ENCODE peak calls at places on chromosomes 1 and 21, in seven cellular contexts. One of them, this sample, is unnamed.

GRCh38 chr1:4628992-4629391 is 25.4 kb upstream of the AJAP1 start:
- DNase-seq in cardiac muscle cell: no peak
- DNase-seq in neural crest cell: no peak
- DNase-seq in left ventricle myocardium inferior: no peak
- DNase-seq in AG04450: no peak
- DNase-seq in astrocyte of the cerebellum: no peak
- DNase-seq in coronary artery: no peak
- DNase-seq in this sample: no peak

GRCh38 chr21:28227881-28228623 is 764.6 kb downstream of the LTN1 start:
- DNase-seq in cardiac muscle cell: no peak
- DNase-seq in neural crest cell: no peak
- DNase-seq in left ventricle myocardium inferior: no peak
- DNase-seq in AG04450: no peak
- DNase-seq in astrocyte of the cerebellum: no peak
- DNase-seq in coronary artery: no peak
- DNase-seq in this sample: no peak

GRCh38 chr1:9420835-9421532 is 118.3 kb upstream of the SLC25A33 start:
- DNase-seq in cardiac muscle cell: no peak
- DNase-seq in neural crest cell: no peak
- DNase-seq in left ventricle myocardium inferior: no peak
- DNase-seq in AG04450: no peak
- DNase-seq in astrocyte of the cerebellum: no peak
- DNase-seq in coronary artery: no peak
- DNase-seq in this sample: no peak

GRCh38 chr1:193614817-193615216 is 428.4 kb upstream of the B3GALT2 start:
- DNase-seq in cardiac muscle cell: no peak
- DNase-seq in neural crest cell: no peak
- DNase-seq in left ventricle myocardium inferior: no peak
- DNase-seq in AG04450: peak
- DNase-seq in astrocyte of the cerebellum: no peak
- DNase-seq in coronary artery: no peak
- DNase-seq in this sample: no peak

GRCh38 chr1:81174811-81175476 is 625.8 kb upstream of the ADGRL2 start:
- DNase-seq in cardiac muscle cell: no peak
- DNase-seq in neural crest cell: no peak
- DNase-seq in left ventricle myocardium inferior: no peak
- DNase-seq in AG04450: no peak
- DNase-seq in astrocyte of the cerebellum: peak
- DNase-seq in coronary artery: no peak
- DNase-seq in this sample: no peak

GRCh38 chr1:2416403-2416802 is 4.0 kb upstream of the PEX10 start:
- DNase-seq in cardiac muscle cell: no peak
- DNase-seq in neural crest cell: no peak
- DNase-seq in left ventricle myocardium inferior: no peak
- DNase-seq in AG04450: no peak
- DNase-seq in astrocyte of the cerebellum: no peak
- DNase-seq in coronary artery: no peak
- DNase-seq in this sample: peak

GRCh38 chr21:43972850-43973633 is 39.1 kb upstream of the TRAPPC10 start:
- DNase-seq in cardiac muscle cell: no peak
- DNase-seq in neural crest cell: no peak
- DNase-seq in left ventricle myocardium inferior: no peak
- DNase-seq in AG04450: no peak
- DNase-seq in astrocyte of the cerebellum: no peak
- DNase-seq in coronary artery: no peak
- DNase-seq in this sample: no peak

GRCh38 chr1:203158967-203159665 is 16.5 kb downstream of the MYBPH start:
- DNase-seq in cardiac muscle cell: no peak
- DNase-seq in neural crest cell: no peak
- DNase-seq in left ventricle myocardium inferior: no peak
- DNase-seq in AG04450: no peak
- DNase-seq in astrocyte of the cerebellum: no peak
- DNase-seq in coronary artery: no peak
- DNase-seq in this sample: no peak

GRCh38 chr1:91683598-91683951 is 182.9 kb downstream of the CDC7 start:
- DNase-seq in cardiac muscle cell: no peak
- DNase-seq in neural crest cell: no peak
- DNase-seq in left ventricle myocardium inferior: peak
- DNase-seq in AG04450: no peak
- DNase-seq in astrocyte of the cerebellum: no peak
- DNase-seq in coronary artery: no peak
- DNase-seq in this sample: no peak

GRCh38 chr1:232438476-232438875 is 191.5 kb downstream of the SIPA1L2 start:
- DNase-seq in cardiac muscle cell: no peak
- DNase-seq in neural crest cell: no peak
- DNase-seq in left ventricle myocardium inferior: no peak
- DNase-seq in AG04450: no peak
- DNase-seq in astrocyte of the cerebellum: no peak
- DNase-seq in coronary artery: no peak
- DNase-seq in this sample: no peak

GRCh38 chr1:188023206-188023605 is 1194.5 kb downstream of the PLA2G4A start:
- DNase-seq in cardiac muscle cell: no peak
- DNase-seq in neural crest cell: no peak
- DNase-seq in left ventricle myocardium inferior: no peak
- DNase-seq in AG04450: peak
- DNase-seq in astrocyte of the cerebellum: no peak
- DNase-seq in coronary artery: no peak
- DNase-seq in this sample: no peak

GRCh38 chr1:153573351-153573750 is 7.7 kb upstream of the S100A2 start:
- DNase-seq in cardiac muscle cell: peak
- DNase-seq in neural crest cell: no peak
- DNase-seq in left ventricle myocardium inferior: no peak
- DNase-seq in AG04450: no peak
- DNase-seq in astrocyte of the cerebellum: no peak
- DNase-seq in coronary artery: no peak
- DNase-seq in this sample: no peak

GRCh38 chr1:183139281-183139942 is 46.7 kb upstream of the LAMC2 start:
- DNase-seq in cardiac muscle cell: no peak
- DNase-seq in neural crest cell: no peak
- DNase-seq in left ventricle myocardium inferior: no peak
- DNase-seq in AG04450: peak
- DNase-seq in astrocyte of the cerebellum: peak
- DNase-seq in coronary artery: no peak
- DNase-seq in this sample: no peak

GRCh38 chr1:220123889-220124288 is 30.0 kb downstream of the IARS2 start:
- DNase-seq in cardiac muscle cell: no peak
- DNase-seq in neural crest cell: peak
- DNase-seq in left ventricle myocardium inferior: no peak
- DNase-seq in AG04450: no peak
- DNase-seq in astrocyte of the cerebellum: no peak
- DNase-seq in coronary artery: no peak
- DNase-seq in this sample: no peak

GRCh38 chr1:190837888-190838287 is 360.2 kb upstream of the BRINP3 start:
- DNase-seq in cardiac muscle cell: peak
- DNase-seq in neural crest cell: no peak
- DNase-seq in left ventricle myocardium inferior: no peak
- DNase-seq in AG04450: no peak
- DNase-seq in astrocyte of the cerebellum: no peak
- DNase-seq in coronary artery: no peak
- DNase-seq in this sample: no peak

GRCh38 chr1:158146165-158146564 is 34.5 kb upstream of the CD1D start:
- DNase-seq in cardiac muscle cell: no peak
- DNase-seq in neural crest cell: no peak
- DNase-seq in left ventricle myocardium inferior: no peak
- DNase-seq in AG04450: no peak
- DNase-seq in astrocyte of the cerebellum: no peak
- DNase-seq in coronary artery: no peak
- DNase-seq in this sample: no peak

GRCh38 chr1:158147396-158148353 is 33.0 kb upstream of the CD1D start:
- DNase-seq in cardiac muscle cell: no peak
- DNase-seq in neural crest cell: no peak
- DNase-seq in left ventricle myocardium inferior: no peak
- DNase-seq in AG04450: no peak
- DNase-seq in astrocyte of the cerebellum: no peak
- DNase-seq in coronary artery: no peak
- DNase-seq in this sample: no peak

GRCh38 chr1:158148458-158148857 is 32.2 kb upstream of the CD1D start:
- DNase-seq in cardiac muscle cell: no peak
- DNase-seq in neural crest cell: no peak
- DNase-seq in left ventricle myocardium inferior: no peak
- DNase-seq in AG04450: no peak
- DNase-seq in astrocyte of the cerebellum: no peak
- DNase-seq in coronary artery: no peak
- DNase-seq in this sample: no peak

GRCh38 chr1:158145173-158145719 is 35.4 kb upstream of the CD1D start:
- DNase-seq in cardiac muscle cell: no peak
- DNase-seq in neural crest cell: no peak
- DNase-seq in left ventricle myocardium inferior: peak
- DNase-seq in AG04450: no peak
- DNase-seq in astrocyte of the cerebellum: peak
- DNase-seq in coronary artery: no peak
- DNase-seq in this sample: no peak

DNA sequence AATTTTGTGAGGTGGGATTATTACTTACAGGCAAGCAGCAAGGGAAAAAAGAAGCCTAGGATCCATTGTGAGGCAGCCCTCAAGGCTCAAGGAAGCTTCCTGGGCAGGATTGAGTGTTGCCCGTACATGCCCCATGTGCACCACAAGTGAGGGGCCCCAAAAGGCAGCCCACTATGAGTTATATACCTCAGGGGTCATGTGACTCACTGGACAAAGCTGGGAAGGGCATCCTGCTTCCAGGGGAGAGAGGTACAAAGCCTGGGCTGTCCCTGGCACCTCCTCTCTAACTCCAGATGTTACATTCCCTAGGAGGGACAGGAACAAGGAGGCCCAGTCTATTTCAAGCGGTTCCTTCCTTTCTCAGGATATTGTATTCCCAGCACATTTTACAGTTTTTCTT is 34.0 kb upstream of the CD1D start:
- DNase-seq in cardiac muscle cell: no peak
- DNase-seq in neural crest cell: no peak
- DNase-seq in left ventricle myocardium inferior: no peak
- DNase-seq in AG04450: no peak
- DNase-seq in astrocyte of the cerebellum: no peak
- DNase-seq in coronary artery: no peak
- DNase-seq in this sample: no peak
- TF ChIP-seq CTCF in cardiac muscle cell: no peak
- TF ChIP-seq CTCF in neural crest cell: no peak
- TF ChIP-seq CTCF in left ventricle myocardium inferior: no peak
- TF ChIP-seq CTCF in AG04450: no peak
- TF ChIP-seq CTCF in astrocyte of the cerebellum: no peak
- TF ChIP-seq CTCF in coronary artery: no peak
- TF ChIP-seq CTCF in this sample: no peak

GRCh38 chr1:209863766-209864485 is 36.2 kb downstream of the UTP25 start:
- DNase-seq in cardiac muscle cell: peak
- DNase-seq in neural crest cell: no peak
- DNase-seq in left ventricle myocardium inferior: no peak
- DNase-seq in AG04450: no peak
- DNase-seq in astrocyte of the cerebellum: no peak
- DNase-seq in coronary artery: no peak
- DNase-seq in this sample: no peak
- TF ChIP-seq CTCF in cardiac muscle cell: no peak
- TF ChIP-seq CTCF in neural crest cell: no peak
- TF ChIP-seq CTCF in left ventricle myocardium inferior: no peak
- TF ChIP-seq CTCF in AG04450: no peak
- TF ChIP-seq CTCF in astrocyte of the cerebellum: no peak
- TF ChIP-seq CTCF in coronary artery: no peak
- TF ChIP-seq CTCF in this sample: no peak

GRCh38 chr1:55334797-55335196 is 119.6 kb upstream of the USP24 start:
- DNase-seq in cardiac muscle cell: no peak
- DNase-seq in neural crest cell: no peak
- DNase-seq in left ventricle myocardium inferior: no peak
- DNase-seq in AG04450: no peak
- DNase-seq in astrocyte of the cerebellum: no peak
- DNase-seq in coronary artery: no peak
- DNase-seq in this sample: no peak

GRCh38 chr1:55334140-55334539 is 119.0 kb upstream of the USP24 start:
- DNase-seq in cardiac muscle cell: no peak
- DNase-seq in neural crest cell: no peak
- DNase-seq in left ventricle myocardium inferior: no peak
- DNase-seq in AG04450: no peak
- DNase-seq in astrocyte of the cerebellum: no peak
- DNase-seq in coronary artery: no peak
- DNase-seq in this sample: no peak

GRCh38 chr1:55339681-55340080 is 124.5 kb upstream of the USP24 start:
- DNase-seq in cardiac muscle cell: no peak
- DNase-seq in neural crest cell: no peak
- DNase-seq in left ventricle myocardium inferior: no peak
- DNase-seq in AG04450: no peak
- DNase-seq in astrocyte of the cerebellum: no peak
- DNase-seq in coronary artery: no peak
- DNase-seq in this sample: no peak

GRCh38 chr1:55338448-55338820 is 123.3 kb upstream of the USP24 start:
- DNase-seq in cardiac muscle cell: no peak
- DNase-seq in neural crest cell: no peak
- DNase-seq in left ventricle myocardium inferior: no peak
- DNase-seq in AG04450: no peak
- DNase-seq in astrocyte of the cerebellum: no peak
- DNase-seq in coronary artery: peak
- DNase-seq in this sample: no peak

DNA sequence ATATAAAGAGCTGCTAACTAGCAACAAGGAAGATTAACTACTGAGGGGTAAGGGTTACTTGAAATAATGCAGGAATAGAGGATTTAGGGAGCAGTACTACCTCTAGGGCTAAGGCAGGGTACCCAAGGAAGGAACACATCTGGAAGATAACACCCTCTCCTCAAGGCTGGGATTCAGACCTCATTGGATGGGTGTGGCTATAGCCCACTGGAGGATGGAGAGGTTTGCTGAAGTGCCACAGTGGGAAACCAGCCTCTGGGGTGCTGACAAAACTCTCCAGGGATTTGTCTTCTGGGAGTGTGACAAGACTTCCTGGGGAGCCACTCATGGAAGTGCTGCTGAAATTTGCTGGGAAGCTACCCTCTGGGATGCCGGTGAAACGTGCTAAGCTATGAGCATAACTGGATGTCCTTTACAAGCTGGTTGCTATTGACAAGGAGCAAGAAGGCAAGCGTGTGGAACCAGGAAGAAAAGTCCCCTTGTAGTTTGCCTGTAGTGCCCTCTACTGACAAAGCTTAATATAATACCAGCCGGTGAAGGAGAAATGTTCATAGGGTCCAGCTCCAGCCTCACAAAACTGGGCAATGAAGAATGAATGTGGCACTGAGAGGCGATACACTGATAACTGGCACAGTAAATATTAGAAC is 122.8 kb upstream of the USP24 start:
- DNase-seq in cardiac muscle cell: peak
- DNase-seq in neural crest cell: no peak
- DNase-seq in left ventricle myocardium inferior: no peak
- DNase-seq in AG04450: no peak
- DNase-seq in astrocyte of the cerebellum: peak
- DNase-seq in coronary artery: peak
- DNase-seq in this sample: no peak
- TF ChIP-seq CTCF in cardiac muscle cell: peak
- TF ChIP-seq CTCF in neural crest cell: peak
- TF ChIP-seq CTCF in left ventricle myocardium inferior: peak
- TF ChIP-seq CTCF in AG04450: peak
- TF ChIP-seq CTCF in astrocyte of the cerebellum: peak
- TF ChIP-seq CTCF in coronary artery: no peak
- TF ChIP-seq CTCF in this sample: no peak

DNA sequence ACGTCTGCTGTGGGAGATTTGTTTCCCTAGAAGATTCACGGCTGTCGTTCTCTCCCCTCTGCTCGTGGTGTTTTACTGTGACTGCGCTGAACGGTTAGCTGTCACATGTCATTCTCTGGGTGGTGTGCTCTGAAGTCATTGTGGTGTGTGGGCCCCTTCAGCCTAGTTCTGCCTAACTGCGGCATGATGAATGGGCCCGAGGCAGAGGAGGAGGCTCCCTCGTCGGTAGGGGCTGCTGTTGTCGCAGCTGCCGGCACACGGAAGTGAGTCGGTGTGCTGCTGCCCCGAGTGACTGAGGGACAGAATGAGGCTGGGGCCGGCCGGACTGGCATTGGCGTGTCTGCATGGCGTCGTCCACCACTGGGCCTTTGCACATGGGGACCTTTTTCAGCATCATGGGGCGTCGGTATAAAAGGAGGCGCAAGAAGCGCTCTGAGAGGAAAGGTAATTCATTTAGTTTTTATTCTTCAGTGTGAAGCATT is 77.9 kb downstream of the ADARB1 start:
- DNase-seq in cardiac muscle cell: peak
- DNase-seq in neural crest cell: peak
- DNase-seq in left ventricle myocardium inferior: peak
- DNase-seq in AG04450: no peak
- DNase-seq in astrocyte of the cerebellum: no peak
- DNase-seq in coronary artery: peak
- DNase-seq in this sample: peak
- TF ChIP-seq CTCF in cardiac muscle cell: peak
- TF ChIP-seq CTCF in neural crest cell: peak
- TF ChIP-seq CTCF in left ventricle myocardium inferior: no peak
- TF ChIP-seq CTCF in AG04450: no peak
- TF ChIP-seq CTCF in astrocyte of the cerebellum: peak
- TF ChIP-seq CTCF in coronary artery: no peak
- TF ChIP-seq CTCF in this sample: no peak